ENCODE peak calls at places on chromosomes 11 and 22, in ten cellular contexts. F is nephron progenitor cell; Y is H54; K is iPS-NIHi11; O is A172; V is astrocyte of the hippocampus; A is colonic mucosa; U is NCI-H1436; Z is glutamatergic neuron; L is CD8-positive, alpha-beta T cell. D is an unnamed sample.

GRCh38 chr11:70556884-70557741 is 158.8 kb downstream of the CTTN start:
- DNase-seq in F (no peak), Y (peak; percentile 77), K (no peak), O (peak; percentile 98), V (peak; percentile 34), A (peak; percentile 75), U (no peak), Z (peak; percentile 65), L (no peak), D (no peak)

GRCh38 chr11:121534131-121535093 is 81.6 kb upstream of the SORL1-AS1 start:
- DNase-seq in F (no peak), Y (no peak), K (no peak), O (no peak), V (peak; percentile 55), A (no peak), U (peak; percentile 34), Z (peak; percentile 26), L (no peak), D (peak; percentile 31)

GRCh38 chr11:47177846-47178245 is 1.2 kb upstream of the ARFGAP2 start:
- DNase-seq in F (no peak), Y (no peak), K (no peak), O (no peak), V (no peak), A (no peak), U (no peak), Z (no peak), L (no peak), D (no peak)

GRCh38 chr22:27212617-27213177 is 555.3 kb downstream of the MIAT start:
- DNase-seq in F (peak; percentile 52), Y (no peak), K (no peak), O (peak; percentile 92), V (peak; percentile 93), A (peak; percentile 75), U (peak; percentile 26), Z (no peak), L (no peak), D (peak; percentile 98)

GRCh38 chr22:31603081-31603525 is 58.9 kb downstream of the PISD start:
- DNase-seq in F (no peak), Y (no peak), K (no peak), O (no peak), V (no peak), A (no peak), U (no peak), Z (no peak), L (no peak), D (no peak)

GRCh38 chr11:112364962-112365481 is 104.4 kb upstream of the PLET1 start:
- DNase-seq in F (no peak), Y (no peak), K (no peak), O (peak; percentile 3), V (peak; percentile 70), A (no peak), U (no peak), Z (no peak), L (no peak), D (peak; percentile 85)

GRCh38 chr11:110059706-110060430 is 33.3 kb upstream of the ZC3H12C start:
- DNase-seq in F (no peak), Y (no peak), K (no peak), O (peak; percentile 10), V (peak; percentile 28), A (no peak), U (no peak), Z (no peak), L (no peak), D (no peak)

GRCh38 chr11:20647976-20648565 is 21.3 kb upstream of the NELL1 start:
- DNase-seq in F (peak; percentile 69), Y (peak; percentile 36), K (peak; percentile 80), O (peak; percentile 56), V (peak; percentile 71), A (peak; percentile 56), U (peak; percentile 39), Z (peak; percentile 35), L (peak; percentile 14), D (peak; percentile 10)

GRCh38 chr11:66414120-66414934 is 6.5 kb upstream of the NPAS4 start:
- DNase-seq in F (no peak), Y (no peak), K (peak; percentile 38), O (no peak), V (no peak), A (no peak), U (no peak), Z (no peak), L (no peak), D (no peak)

GRCh38 chr22:39820266-39820665 is 73.3 kb downstream of the ENTHD1 start:
- DNase-seq in F (no peak), Y (peak; percentile 14), K (no peak), O (peak; percentile 65), V (peak; percentile 66), A (no peak), U (no peak), Z (no peak), L (no peak), D (peak; percentile 13)

GRCh38 chr11:8309862-8310261 is 46.2 kb upstream of the LMO1 start:
- DNase-seq in F (no peak), Y (no peak), K (no peak), O (no peak), V (no peak), A (no peak), U (peak; percentile 71), Z (no peak), L (no peak), D (no peak)

GRCh38 chr11:114262681-114263509 is 33.3 kb upstream of the NNMT start:
- DNase-seq in F (peak; percentile 37), Y (peak; percentile 26), K (peak; percentile 67), O (peak; percentile 29), V (peak; percentile 76), A (no peak), U (peak; percentile 32), Z (peak; percentile 56), L (no peak), D (peak; percentile 59)

D was measured in fibroblast of the conjunctiva.